ENCODE peak calls at places on chromosomes 6 and 20, in eight cellular contexts. I is hepatocyte, A is fibroblast of lung, S is heart left ventricle, U is esophagus squamous epithelium, B is heart right ventricle, W is K562, T is pancreas. M is an unnamed sample.

GRCh38 chr6:99331531-99331930 is 17.9 kb downstream of the FAXC start:
- DNase-seq in B (no peak), S (no peak), I (no peak), A (no peak), T (no peak), W (no peak), U (no peak), M (no peak)

GRCh38 chr6:84304881-84305280 is 77.4 kb upstream of the CEP162 start:
- DNase-seq in S (no peak), T (no peak), B (no peak), W (no peak), A (no peak), U (no peak), I (no peak), M (no peak)

GRCh38 chr20:61589055-61589385 is 337.0 kb downstream of the CDH4 start:
- DNase-seq in A (peak; percentile 88), I (no peak), B (no peak), W (no peak), U (no peak), S (no peak), T (no peak), M (no peak)

GRCh38 chr6:53929340-53930120 is 134.7 kb downstream of the LRRC1 start:
- DNase-seq in B (no peak), S (no peak), A (peak; percentile 48), T (no peak), I (no peak), U (no peak), W (no peak), M (no peak)

GRCh38 chr6:2738373-2738979 is 12.2 kb downstream of the MYLK4 start:
- DNase-seq in S (peak; percentile 29), I (peak; percentile 66), W (peak; percentile 69), B (peak; percentile 42), T (no peak), A (peak; percentile 74), U (no peak), M (no peak)

GRCh38 chr20:36352843-36353553 is 46.9 kb downstream of the DLGAP4 start:
- DNase-seq in S (no peak), B (no peak), I (peak; percentile 33), T (no peak), W (no peak), U (no peak), A (no peak), M (no peak)

GRCh38 chr20:25470045-25470444 is 62.6 kb downstream of the GINS1 start:
- DNase-seq in S (no peak), U (no peak), A (peak; percentile 44), B (no peak), T (no peak), W (peak; percentile 64), I (peak; percentile 45), M (no peak)

GRCh38 chr6:43090557-43090952 is 14.4 kb downstream of the PTK7 start:
- DNase-seq in U (no peak), B (no peak), W (no peak), A (peak; percentile 32), T (no peak), S (no peak), I (peak; percentile 62), M (no peak)

GRCh38 chr6:90068264-90068663 is 174.0 kb downstream of the GJA10 start:
- DNase-seq in B (peak; percentile 22), A (peak; percentile 56), U (no peak), W (peak; percentile 69), T (no peak), S (peak; percentile 36), I (peak; percentile 53), M (no peak)

GRCh38 chr20:9571783-9572182 is 57.4 kb downstream of the LAMP5 start:
- DNase-seq in B (no peak), U (no peak), I (no peak), S (no peak), T (no peak), W (no peak), A (no peak), M (no peak)

DNA sequence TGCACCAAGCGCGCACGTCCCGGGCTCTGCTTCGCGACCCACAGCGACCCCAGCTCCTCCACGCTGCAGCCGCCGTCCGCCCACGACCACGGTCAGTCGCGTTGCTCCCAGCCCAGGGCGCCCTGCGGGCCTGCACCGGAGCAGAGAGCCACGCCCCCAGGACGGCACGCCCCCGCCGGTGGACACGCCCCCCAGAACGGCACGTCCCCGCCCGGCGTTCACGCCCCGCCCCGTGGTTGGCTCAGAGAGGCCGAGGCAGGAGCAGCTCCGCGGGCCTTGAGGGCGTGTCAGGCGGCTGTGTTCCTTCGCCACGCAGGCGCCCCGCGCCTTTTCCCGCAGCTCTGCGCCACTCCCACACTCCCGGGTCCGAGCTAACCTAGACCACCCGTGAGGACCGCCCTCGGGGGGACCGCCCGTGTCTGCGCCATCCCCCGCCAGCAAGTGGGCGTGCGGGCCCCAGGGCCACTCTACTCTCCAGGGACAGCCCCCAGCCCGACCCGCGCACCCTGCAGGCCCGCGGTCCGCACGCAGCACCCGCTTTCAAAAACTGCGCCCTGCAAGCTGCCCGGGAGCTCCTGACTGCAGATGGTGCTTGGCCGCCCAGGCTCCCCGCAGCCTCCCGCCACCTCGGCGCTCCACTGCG is at the start of gene RNASET2:
- DNase-seq in A (peak; percentile 83), B (peak; percentile 97), W (peak; percentile 96), I (peak; percentile 97), U (peak; percentile 81), S (peak; percentile 98), T (peak; percentile 100), M (peak; percentile 99)
- H3K4me1 ChIP-seq in A (no peaks in the 10 kb centered on the region), B (peaks cover 24% of the 10 kb centered on the region), W (peaks cover 41% of the 10 kb centered on the region), I (no peaks in the 10 kb centered on the region), U (peaks cover 9% of the 10 kb centered on the region), S (no peaks in the 10 kb centered on the region), T (no peaks in the 10 kb centered on the region), M (peaks cover 4% of the 10 kb centered on the region)

GRCh38 chr20:22386300-22386623 is 198.1 kb downstream of the FOXA2 start:
- DNase-seq in U (no peak), A (no peak), B (no peak), T (no peak), S (no peak), W (no peak), I (no peak), M (no peak)

GRCh38 chr20:22387452-22387851 is 196.9 kb downstream of the FOXA2 start:
- DNase-seq in B (no peak), A (no peak), T (no peak), W (no peak), S (no peak), I (no peak), U (no peak), M (no peak)

GRCh38 chr20:22384978-22385377 is 199.4 kb downstream of the FOXA2 start:
- DNase-seq in T (no peak), S (no peak), I (no peak), U (no peak), B (no peak), A (no peak), W (no peak), M (no peak)

GRCh38 chr20:22383156-22383555 is 201.2 kb downstream of the FOXA2 start:
- DNase-seq in I (no peak), S (no peak), B (no peak), A (no peak), W (no peak), T (no peak), U (no peak), M (no peak)

GRCh38 chr20:22385602-22386299 is 198.6 kb downstream of the FOXA2 start:
- DNase-seq in T (no peak), I (peak; percentile 41), W (peak; percentile 55), B (no peak), S (no peak), U (no peak), A (no peak), M (no peak)
- TF ChIP-seq CTCF in T (no peak), I (peak; percentile 49), W (peak; percentile 54), B (no peak), S (no peak), U (no peak), A (no peak), M (no peak)

GRCh38 chr6:18424201-18424600 is 37.1 kb downstream of the RNF144B start:
- DNase-seq in A (no peak), W (no peak), I (no peak), T (no peak), U (no peak), S (no peak), B (no peak), M (no peak)

GRCh38 chr6:18425218-18425617 is 38.1 kb downstream of the RNF144B start:
- DNase-seq in T (no peak), S (no peak), A (no peak), B (no peak), I (no peak), U (no peak), W (no peak), M (no peak)

GRCh38 chr6:18416341-18416679 is 29.2 kb downstream of the RNF144B start:
- DNase-seq in T (no peak), S (no peak), U (no peak), W (no peak), I (no peak), B (no peak), A (no peak), M (no peak)

GRCh38 chr6:18423426-18423825 is 36.3 kb downstream of the RNF144B start:
- DNase-seq in T (no peak), I (no peak), U (no peak), W (no peak), S (no peak), A (no peak), B (no peak), M (no peak)

DNA sequence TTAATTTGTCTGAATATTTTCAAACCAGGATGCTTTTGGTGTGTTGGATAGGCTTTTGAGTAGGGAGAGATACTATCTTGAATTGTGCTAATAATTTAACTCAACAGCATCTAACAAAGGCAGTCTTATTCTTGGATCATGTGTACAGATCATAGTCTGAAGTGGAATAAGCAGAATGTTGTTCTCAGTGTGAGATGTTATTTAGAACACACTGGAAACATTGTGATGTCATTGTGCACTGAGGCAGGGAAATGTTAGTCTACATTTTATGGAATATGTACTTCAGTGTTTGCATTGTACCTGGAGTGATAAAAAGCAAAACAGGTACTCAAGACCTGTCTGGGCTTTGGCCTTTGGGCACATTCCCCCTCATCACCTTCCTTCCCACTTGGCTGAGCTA is 35.0 kb downstream of the RNF144B start:
- DNase-seq in T (no peak), I (no peak), B (no peak), S (no peak), U (no peak), W (no peak), A (no peak), M (no peak)
- H3K27ac ChIP-seq in T (no peak overlapping the region), I (no peak overlapping the region), B (no peak overlapping the region), S (no peak overlapping the region), U (no peak overlapping the region), W (no peak overlapping the region), A (no peak overlapping the region), M (no peak overlapping the region)

DNA sequence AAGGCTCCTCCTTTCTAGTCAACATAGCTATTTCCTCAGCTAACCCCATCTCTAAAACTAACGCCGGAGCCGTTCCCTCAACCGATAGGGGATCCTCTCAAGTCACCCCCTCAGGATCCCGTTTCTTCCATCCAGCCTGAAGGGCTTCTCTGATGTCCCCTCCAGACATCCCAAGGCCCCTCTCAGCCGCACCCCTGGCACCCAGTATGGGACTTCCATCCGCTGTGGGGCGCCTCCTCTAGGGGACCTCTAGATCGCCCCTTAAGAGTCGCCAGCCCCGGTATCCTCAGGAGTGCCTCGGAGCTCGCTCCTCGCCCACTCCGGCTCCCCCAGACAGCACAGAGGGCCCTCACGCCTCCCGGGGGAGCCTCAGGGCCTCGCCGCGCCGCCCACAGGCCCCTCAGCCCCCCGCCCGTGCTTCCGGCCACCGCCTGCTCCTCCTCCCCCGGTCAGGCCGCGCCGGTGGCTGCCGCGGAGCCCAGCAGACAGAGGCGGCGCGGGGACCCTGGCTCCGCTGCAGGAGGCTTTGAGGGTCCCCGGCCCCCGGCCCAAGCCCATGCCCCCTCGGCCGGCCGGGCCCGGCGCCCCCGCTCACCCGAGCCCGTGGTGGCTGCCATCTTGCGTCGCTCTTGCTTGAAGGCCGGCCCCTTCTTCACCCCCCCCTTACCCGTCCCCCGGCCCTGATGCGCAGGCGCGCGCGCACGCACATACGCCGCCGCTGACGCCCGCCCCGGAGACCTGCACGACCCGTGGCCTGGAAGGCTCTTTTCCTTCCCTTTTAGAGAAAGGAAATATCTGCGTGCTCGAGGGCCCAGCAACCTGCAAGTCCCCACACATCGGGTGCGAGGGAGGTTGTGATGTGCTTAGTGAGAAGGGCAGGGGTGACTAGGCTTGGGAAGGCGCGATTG is at the start of gene UBE2V1:
- DNase-seq in T (peak; percentile 95), W (peak; percentile 97), B (peak; percentile 94), A (peak; percentile 88), U (peak; percentile 51), I (peak; percentile 95), S (peak; percentile 95), M (peak; percentile 95)
- H3K4me1 ChIP-seq in T (peaks cover 15% of the 10 kb centered on the region), W (peaks cover 29% of the 10 kb centered on the region), B (peaks cover 76% of the 10 kb centered on the region), A (peaks cover 27% of the 10 kb centered on the region), U (peaks cover 62% of the 10 kb centered on the region), I (peaks cover 52% of the 10 kb centered on the region), S (peaks cover 15% of the 10 kb centered on the region), M (peaks cover 72% of the 10 kb centered on the region)